ENCODE peak calls at places on chromosome 13, in five cellular contexts. U is mesothelial cell of epicardium, R is fibroblast of villous mesenchyme, T is uterus, Z is Peyer's patch. W is an unnamed sample.

GRCh38 chr13:39419866-39420265 is 183.1 kb downstream of the LHFPL6 start:
- DNase-seq in U (no peak), R (no peak), T (no peak), Z (no peak), W (no peak)

GRCh38 chr13:66994097-66994496 is 236.0 kb downstream of the PCDH9 start:
- DNase-seq in U (peak), R (peak), T (no peak), Z (peak), W (peak)

GRCh38 chr13:75153834-75154233 is 328.1 kb downstream of the TBC1D4 start:
- DNase-seq in U (no peak), R (peak), T (no peak), Z (no peak), W (no peak)

GRCh38 chr13:29569253-29570057 is 26.0 kb downstream of the SLC7A1 start:
- DNase-seq in U (no peak), R (no peak), T (no peak), Z (no peak), W (no peak)

GRCh38 chr13:67421475-67421874 is 191.3 kb upstream of the PCDH9 start:
- DNase-seq in U (no peak), R (no peak), T (no peak), Z (no peak), W (no peak)

GRCh38 chr13:111659842-111660241 is 339.4 kb downstream of the TEX29 start:
- DNase-seq in U (no peak), R (no peak), T (no peak), Z (no peak), W (no peak)

GRCh38 chr13:112213467-112214245 is 146.7 kb downstream of the SOX1 start:
- DNase-seq in U (no peak), R (no peak), T (no peak), Z (peak), W (no peak)

GRCh38 chr13:36709136-36709895 is 35.5 kb downstream of the SERTM1 start:
- DNase-seq in U (no peak), R (no peak), T (no peak), Z (no peak), W (no peak)

GRCh38 chr13:49563513-49563912 is 21.8 kb downstream of the RCBTB1 start:
- DNase-seq in U (no peak), R (peak), T (no peak), Z (no peak), W (no peak)

GRCh38 chr13:113547248-113547971 is 37.1 kb upstream of the TFDP1 start:
- DNase-seq in U (no peak), R (peak), T (no peak), Z (no peak), W (no peak)

GRCh38 chr13:37960427-37960826 is 90.9 kb upstream of the TRPC4 start:
- DNase-seq in U (no peak), R (no peak), T (no peak), Z (no peak), W (no peak)

DNA sequence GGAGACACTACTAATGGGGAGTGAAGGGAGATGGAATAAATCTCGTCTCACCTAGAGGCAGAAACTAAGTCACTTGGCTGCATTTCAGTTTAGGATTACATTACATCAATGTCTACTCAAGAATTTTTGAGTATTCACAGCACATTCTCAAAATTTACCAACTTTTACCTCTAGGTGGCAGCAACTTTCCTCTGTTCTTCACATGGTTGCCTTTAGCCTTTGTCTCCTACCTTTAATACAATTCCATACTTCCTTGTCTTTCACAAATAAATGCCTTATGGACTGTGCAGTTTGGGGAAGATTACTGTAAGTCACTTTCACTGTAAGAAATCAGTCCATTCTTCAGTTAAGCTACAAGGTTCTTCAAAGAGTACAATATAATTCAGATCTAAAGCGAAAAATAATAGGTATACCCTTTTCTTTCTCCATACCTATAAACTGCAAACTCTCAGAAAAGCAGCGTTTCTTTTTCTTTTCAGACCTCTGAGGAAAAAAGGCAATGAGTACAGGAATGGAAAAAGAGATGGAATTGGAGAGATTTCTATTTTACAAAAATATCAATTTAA is 379.4 kb downstream of the KLF12 start:
- DNase-seq in U (no peak), R (peak), T (no peak), Z (no peak), W (no peak)
- TF ChIP-seq CTCF in U (peak), R (peak), T (peak), Z (peak), W (peak)

GRCh38 chr13:85879014-85879413 is 79.8 kb upstream of the SLITRK6 start:
- DNase-seq in U (no peak), R (no peak), T (no peak), Z (no peak), W (no peak)
- TF ChIP-seq CTCF in U (no peak), R (no peak), T (no peak), Z (no peak), W (no peak)

DNA sequence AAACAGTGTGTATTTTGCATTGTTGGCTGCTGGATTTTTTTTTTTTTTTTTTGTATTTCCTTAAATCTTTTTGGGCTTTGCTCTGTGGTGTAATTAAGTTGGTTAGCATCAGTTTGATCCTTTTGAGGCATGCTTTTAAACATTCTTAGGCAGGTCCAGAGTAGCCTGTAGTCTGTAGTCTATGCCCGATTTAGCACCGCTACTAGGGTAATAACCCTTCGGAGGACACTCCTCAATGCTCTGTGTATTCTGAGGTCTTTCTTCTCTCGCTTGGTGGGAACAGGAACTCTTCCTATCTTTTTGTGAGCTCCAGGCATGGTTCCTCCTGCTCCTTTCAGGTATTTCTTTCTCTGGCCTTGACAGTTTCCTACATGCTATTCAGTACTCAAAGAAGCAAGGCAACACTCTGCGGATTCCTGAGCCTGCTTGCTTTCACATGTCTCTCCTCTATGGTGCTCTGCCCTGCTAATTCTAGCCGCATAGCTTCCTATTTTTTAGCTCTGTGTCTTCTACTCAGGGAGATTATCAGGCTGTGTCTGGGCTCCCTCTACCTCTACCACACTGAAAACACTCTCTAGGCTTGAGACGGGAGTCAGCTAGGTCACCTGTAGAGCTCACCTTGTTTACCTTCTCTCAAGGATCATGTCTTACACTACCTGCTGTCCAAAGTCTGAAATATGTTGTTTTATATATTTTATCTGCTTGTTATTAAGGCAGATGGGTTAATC is 195.1 kb downstream of the NDFIP2 start:
- DNase-seq in U (no peak), R (no peak), T (no peak), Z (no peak), W (no peak)
- TF ChIP-seq CTCF in U (no peak), R (no peak), T (no peak), Z (no peak), W (no peak)

GRCh38 chr13:97753269-97753668 is 200.2 kb upstream of the IPO5 start:
- DNase-seq in U (no peak), R (no peak), T (no peak), Z (no peak), W (no peak)
- TF ChIP-seq CTCF in U (no peak), R (no peak), T (no peak), Z (no peak), W (no peak)

GRCh38 chr13:82739881-82740280 is 1142.4 kb downstream of the SLITRK1 start:
- DNase-seq in U (no peak), R (no peak), T (no peak), Z (no peak), W (no peak)
- TF ChIP-seq CTCF in U (no peak), R (no peak), T (no peak), Z (no peak), W (no peak)

GRCh38 chr13:91946498-91947070 is 548.2 kb downstream of the GPC5 start:
- DNase-seq in U (no peak), R (peak), T (no peak), Z (no peak), W (no peak)
- TF ChIP-seq CTCF in U (peak), R (no peak), T (no peak), Z (no peak), W (no peak)

DNA sequence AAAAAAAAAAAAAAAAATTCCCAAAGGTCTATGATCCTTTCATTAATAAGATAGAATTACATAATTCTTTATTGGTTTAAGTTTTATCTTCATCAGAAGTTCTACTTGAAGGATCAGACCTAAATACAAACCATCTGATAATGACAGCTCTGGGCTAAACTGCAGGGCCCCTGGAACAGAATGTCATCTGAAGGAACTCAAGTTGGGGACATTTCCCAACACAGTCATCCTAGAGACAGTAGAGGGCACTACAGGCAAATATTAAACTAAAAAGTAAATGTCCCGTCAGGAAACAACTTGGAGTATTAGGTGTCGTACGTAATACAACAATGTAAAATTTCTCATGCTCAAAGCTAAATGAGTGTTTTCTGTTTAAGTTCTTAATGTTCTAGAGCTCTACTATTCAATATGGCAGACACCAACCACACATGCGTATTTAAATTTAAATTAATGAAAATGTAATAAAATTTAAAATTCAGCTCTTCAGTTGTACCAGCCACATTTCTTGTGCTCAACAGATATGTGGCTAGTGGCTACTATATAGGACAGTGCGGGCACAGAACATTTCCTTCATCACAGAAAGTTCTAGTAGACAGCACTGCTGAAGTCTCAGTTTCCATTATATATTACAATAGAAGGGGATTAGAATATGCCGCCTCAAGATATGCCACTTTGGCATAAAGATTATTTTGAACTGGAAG is 21.8 kb upstream of the NAXD start:
- DNase-seq in U (no peak), R (peak), T (no peak), Z (no peak), W (no peak)
- TF ChIP-seq CTCF in U (peak), R (peak), T (peak), Z (peak), W (no peak)

GRCh38 chr13:97855570-97855970 is 97.9 kb upstream of the IPO5 start:
- DNase-seq in U (no peak), R (peak), T (peak), Z (no peak), W (no peak)
- TF ChIP-seq CTCF in U (peak), R (peak), T (peak), Z (peak), W (peak)

W was measured in activated B cell treated with CpG ODN at 0.5 μM for 24 hours.